ENCODE peak calls at places on chromosomes 1 and 21, in nine cellular contexts. O is T47D; E is BE2C; F is Right ventricle myocardium superior; S is amniotic stem cell; G is activated CD4-positive, CD25-positive, alpha-beta regulatory T cell; N is epithelial cell of esophagus; D is AML-193; T is lower lobe of right lung. Q is an unnamed sample.

GRCh38 chr1:237891979-237892378 is 1.3 kb upstream of the ZP4 start:
- DNase-seq in D (no peak), O (no peak), N (peak; percentile 85), S (no peak), T (no peak), F (no peak), E (no peak), G (no peak), Q (no peak)

GRCh38 chr21:28871388-28872015 is 121.2 kb downstream of the LTN1 start:
- DNase-seq in D (no peak), O (no peak), F (no peak), G (no peak), N (peak; percentile 42), E (no peak), S (no peak), T (no peak), Q (no peak)

GRCh38 chr1:37697090-37697489 is 4.8 kb downstream of the CDCA8 start:
- DNase-seq in G (no peak), O (no peak), E (no peak), F (no peak), T (no peak), N (no peak), S (no peak), D (no peak), Q (no peak)

GRCh38 chr1:34083974-34084373 is 81.1 kb downstream of the CSMD2 start:
- DNase-seq in S (no peak), T (no peak), E (no peak), G (no peak), F (no peak), D (no peak), N (no peak), O (no peak), Q (no peak)

GRCh38 chr1:244361764-244362473 is 89.8 kb downstream of the ADSS2 start:
- DNase-seq in O (peak; percentile 16), E (no peak), S (peak; percentile 20), F (no peak), T (no peak), N (peak; percentile 22), D (no peak), G (no peak), Q (no peak)

GRCh38 chr1:25911162-25911561 is 4.9 kb upstream of the STMN1 start:
- DNase-seq in F (no peak), O (no peak), S (no peak), E (no peak), N (no peak), G (no peak), T (no peak), D (no peak), Q (no peak)

GRCh38 chr1:245558069-245558468 is 403.3 kb downstream of the KIF26B start:
- DNase-seq in G (no peak), D (no peak), O (no peak), N (no peak), T (no peak), S (no peak), E (no peak), F (no peak), Q (no peak)

GRCh38 chr1:68916227-68916853 is 419.5 kb upstream of the DEPDC1 start:
- DNase-seq in E (no peak), S (peak; percentile 4), O (no peak), T (no peak), D (no peak), N (peak; percentile 40), G (no peak), F (no peak), Q (no peak)

GRCh38 chr1:234975122-234975940 is 153.3 kb downstream of the TOMM20 start:
- DNase-seq in G (no peak), T (no peak), D (peak; percentile 63), O (no peak), F (no peak), E (peak; percentile 64), S (no peak), N (peak; percentile 66), Q (peak; percentile 90)

GRCh38 chr1:145979746-145980435 is 15.4 kb downstream of the POLR3GL start:
- DNase-seq in O (no peak), D (peak; percentile 21), G (no peak), S (no peak), T (no peak), F (peak; percentile 69), N (peak; percentile 49), E (no peak), Q (no peak)

GRCh38 chr1:67327864-67328263 is 20.2 kb downstream of the IL12RB2 start:
- DNase-seq in E (no peak), G (no peak), D (no peak), F (no peak), N (no peak), T (no peak), S (no peak), O (no peak), Q (no peak)

GRCh38 chr1:32681501-32681900 is 21.1 kb downstream of the SYNC start:
- DNase-seq in F (no peak), O (no peak), T (no peak), E (no peak), S (no peak), G (no peak), D (no peak), N (no peak), Q (no peak)

GRCh38 chr1:226650236-226650841 is 88.7 kb downstream of the ITPKB start:
- DNase-seq in G (no peak), O (no peak), S (no peak), N (no peak), T (peak; percentile 42), F (peak; percentile 41), D (no peak), E (no peak), Q (no peak)

GRCh38 chr21:43609501-43610340 is 49.6 kb downstream of the HSF2BP start:
- DNase-seq in G (no peak), F (no peak), E (peak; percentile 91), S (no peak), D (no peak), T (no peak), O (no peak), N (peak; percentile 95), Q (peak; percentile 53)

GRCh38 chr1:26734501-26735058 is 38.8 kb downstream of the ARID1A start:
- DNase-seq in O (no peak), D (no peak), G (no peak), E (no peak), N (no peak), F (no peak), T (no peak), S (no peak), Q (no peak)

GRCh38 chr1:53628286-53628955 is 110.5 kb downstream of the GLIS1 start:
- DNase-seq in O (no peak), D (no peak), F (no peak), S (no peak), N (no peak), T (no peak), G (no peak), E (no peak), Q (no peak)

GRCh38 chr1:153805042-153805745 is 30.0 kb downstream of the SLC27A3 start:
- DNase-seq in F (no peak), D (peak; percentile 92), S (peak; percentile 17), O (no peak), G (no peak), T (peak; percentile 67), E (no peak), N (peak; percentile 96), Q (no peak)

GRCh38 chr1:22875851-22876250 is 96.8 kb downstream of the LACTBL1 start:
- DNase-seq in S (no peak), N (no peak), G (no peak), D (no peak), T (no peak), O (no peak), F (no peak), E (no peak), Q (no peak)

GRCh38 chr1:20787775-20788488 is 825 bp upstream of the HP1BP3 start:
- DNase-seq in T (no peak), F (no peak), G (no peak), O (no peak), D (peak; percentile 46), N (peak; percentile 66), E (no peak), S (no peak), Q (no peak)

GRCh38 chr1:214029796-214030195 is 42.0 kb downstream of the PROX1 start:
- DNase-seq in D (no peak), F (no peak), N (no peak), G (no peak), O (no peak), E (no peak), S (no peak), T (no peak), Q (no peak)

GRCh38 chr1:225944951-225945350 is 3.9 kb upstream of the LEFTY2 start:
- DNase-seq in F (no peak), O (no peak), D (no peak), S (no peak), E (no peak), N (no peak), T (no peak), G (no peak), Q (no peak)

GRCh38 chr1:26889580-26890466 is at the start of gene GPN2:
- DNase-seq in N (peak; percentile 75), S (peak; percentile 67), D (peak; percentile 60), G (peak; percentile 64), E (peak; percentile 74), T (peak; percentile 88), F (peak; percentile 89), O (peak; percentile 72), Q (peak; percentile 27)

GRCh38 chr1:2045468-2046224 is 4.6 kb upstream of the PRKCZ start:
- DNase-seq in T (no peak), G (no peak), O (no peak), F (no peak), D (no peak), S (no peak), N (no peak), E (no peak), Q (no peak)

GRCh38 chr1:36256558-36257374 is 32.5 kb downstream of the THRAP3 start:
- DNase-seq in S (no peak), F (no peak), O (no peak), E (no peak), D (no peak), G (no peak), N (no peak), T (no peak), Q (no peak)

Q was measured in NCI-H774.